ENCODE peak calls at places on chromosomes 11 and 22, in four cellular contexts. H, Y, N and C are unnamed samples.

GRCh38 chr11:10493041-10493663 is 38.1 kb downstream of the AMPD3 start:
- DNase-seq in N (no peak), Y (no peak), H (no peak), C (no peak)

GRCh38 chr22:37663521-37664140 is 5.1 kb downstream of the PDXP start:
- DNase-seq in H (no peak), Y (no peak), N (no peak), C (no peak)

GRCh38 chr22:44723801-44724200 is 21.8 kb downstream of the PRR5 start:
- DNase-seq in N (no peak), Y (no peak), H (no peak), C (peak; percentile 34)

GRCh38 chr11:107651672-107652071 is 60.2 kb downstream of the SLN start:
- DNase-seq in H (no peak), N (no peak), Y (no peak), C (no peak)

GRCh38 chr11:120058931-120059330 is 79.0 kb downstream of the TRIM29 start:
- DNase-seq in Y (no peak), N (no peak), H (no peak), C (no peak)

GRCh38 chr11:17985517-17985916 is 27.3 kb downstream of the SERGEF start:
- DNase-seq in N (no peak), H (no peak), Y (peak; percentile 20), C (no peak)

GRCh38 chr22:38153821-38154562 is 27.6 kb downstream of the PLA2G6 start:
- DNase-seq in N (no peak), Y (no peak), H (no peak), C (no peak)

GRCh38 chr22:44033689-44034088 is 9.6 kb downstream of the PARVB start:
- DNase-seq in Y (no peak), N (no peak), H (no peak), C (no peak)

GRCh38 chr11:62575837-62576236 is 2.1 kb upstream of the EEF1G start:
- DNase-seq in H (no peak), N (no peak), Y (no peak), C (no peak)

GRCh38 chr11:77126861-77127673 is 979 bp upstream of the MYO7A start:
- DNase-seq in Y (peak; percentile 61), H (peak; percentile 45), N (peak; percentile 62), C (peak; percentile 66)

GRCh38 chr11:15073361-15074205 is at the start of gene CALCB:
- DNase-seq in Y (no peak), N (no peak), H (no peak), C (no peak)

GRCh38 chr11:65169164-65169641 is 830 bp upstream of the SPDYC start:
- DNase-seq in Y (no peak), N (no peak), H (no peak), C (peak; percentile 52)

GRCh38 chr22:20084547-20085413 is 4.7 kb downstream of the DGCR8 start:
- DNase-seq in H (no peak), Y (no peak), N (no peak), C (peak; percentile 35)

GRCh38 chr22:35198738-35199137 is 58.6 kb upstream of the HMGXB4 start:
- DNase-seq in Y (no peak), H (no peak), N (no peak), C (no peak)

GRCh38 chr11:955154-956049 is 29.7 kb downstream of the AP2A2 start:
- DNase-seq in N (no peak), Y (no peak), H (no peak), C (no peak)

GRCh38 chr22:28297504-28297903 is 378.4 kb upstream of the PITPNB start:
- DNase-seq in H (no peak), N (no peak), Y (peak; percentile 64), C (peak; percentile 18)

GRCh38 chr11:121587182-121587581 is 134.4 kb upstream of the SORL1-AS1 start:
- DNase-seq in N (no peak), H (no peak), Y (no peak), C (no peak)

GRCh38 chr11:112623057-112623456 is 338.2 kb upstream of the NCAM1 start:
- DNase-seq in N (no peak), Y (no peak), H (no peak), C (no peak)

GRCh38 chr22:46499798-46500174 is 37.6 kb downstream of the CELSR1 start:
- DNase-seq in Y (no peak), H (no peak), N (no peak), C (no peak)

GRCh38 chr11:134289167-134289566 is 13.0 kb downstream of the GLB1L3 start:
- DNase-seq in Y (no peak), N (peak; percentile 22), H (no peak), C (no peak)

GRCh38 chr11:17544181-17544622 is at the start of gene USH1C:
- DNase-seq in N (no peak), H (no peak), Y (no peak), C (no peak)

GRCh38 chr11:2459016-2459725 is 14.4 kb downstream of the KCNQ1 start:
- DNase-seq in N (no peak), Y (no peak), H (no peak), C (no peak)

GRCh38 chr22:49960967-49961600 is 512 bp downstream of the PIM3 start:
- DNase-seq in H (no peak), Y (no peak), N (peak; percentile 48), C (no peak)

GRCh38 chr11:126210871-126211235 is 597 bp downstream of the RPUSD4 start:
- DNase-seq in H (no peak), Y (no peak), N (no peak), C (no peak)

GRCh38 chr22:43088979-43089717 is at the start of gene TTLL1:
- DNase-seq in N (peak; percentile 88), H (peak; percentile 76), Y (peak; percentile 91), C (peak; percentile 92)

GRCh38 chr11:5689551-5689983 is at the start of gene TRIM22:
- DNase-seq in H (no peak), Y (peak; percentile 64), N (peak; percentile 63), C (peak; percentile 92)

GRCh38 chr22:22215659-22216449 is 28.7 kb upstream of the VPREB1 start:
- DNase-seq in H (no peak), N (peak; percentile 7), Y (no peak), C (no peak)

GRCh38 chr11:64406221-64406946 is 47.4 kb downstream of the RPS6KA4 start:
- DNase-seq in Y (no peak), N (peak; percentile 48), H (no peak), C (no peak)

GRCh38 chr11:124174001-124174400 is 9.1 kb upstream of the OR10D3 start:
- DNase-seq in Y (peak; percentile 74), N (no peak), H (no peak), C (no peak)

GRCh38 chr11:18393581-18394299 is 623 bp upstream of the LDHA start:
- DNase-seq in N (no peak), Y (no peak), H (no peak), C (no peak)

GRCh38 chr22:19760652-19761002 is at the start of gene TBX1:
- DNase-seq in N (no peak), Y (no peak), H (no peak), C (no peak)

GRCh38 chr22:37804886-37805857 is 2.6 kb upstream of the GCAT start:
- DNase-seq in N (peak; percentile 93), Y (peak; percentile 89), H (peak; percentile 54), C (no peak)